ENCODE peak calls at places on chromosomes 12 and 14, in six cellular contexts. T, W, F, Z, A and J are unnamed samples.

GRCh38 chr14:75279739-75280447 is 1.3 kb downstream of the FOS start:
- DNase-seq in A (no peak), W (no peak), Z (no peak), T (no peak), F (no peak), J (no peak)

GRCh38 chr14:64060648-64061096 is 207.9 kb downstream of the SYNE2 start:
- DNase-seq in A (peak), W (peak), Z (peak), T (peak), F (no peak), J (peak)

GRCh38 chr14:72617391-72618011 is 276.4 kb downstream of the DPF3 start:
- DNase-seq in Z (no peak), T (peak), A (no peak), F (no peak), W (no peak), J (no peak)

GRCh38 chr14:35725934-35726333 is 83.2 kb downstream of the RALGAPA1 start:
- DNase-seq in T (no peak), F (no peak), Z (no peak), A (no peak), W (no peak), J (no peak)

GRCh38 chr12:132109741-132110140 is 34.4 kb downstream of the DDX51 start:
- DNase-seq in W (no peak), F (no peak), T (peak), Z (no peak), A (no peak), J (no peak)

GRCh38 chr12:46379352-46379751 is 6.8 kb upstream of the SLC38A2 start:
- DNase-seq in T (no peak), A (no peak), F (no peak), Z (no peak), W (no peak), J (no peak)

GRCh38 chr12:116726749-116727148 is 11.1 kb downstream of the SPRING1 start:
- DNase-seq in Z (no peak), T (peak), A (no peak), F (no peak), W (no peak), J (no peak)

GRCh38 chr12:94731733-94732360 is 81.5 kb upstream of the TMCC3 start:
- DNase-seq in A (no peak), Z (no peak), F (no peak), T (peak), W (no peak), J (no peak)

GRCh38 chr12:123036471-123037285 is 56.2 kb downstream of the ARL6IP4 start:
- DNase-seq in A (no peak), T (no peak), W (no peak), F (no peak), Z (peak), J (no peak)

GRCh38 chr12:115504241-115504941 is 773.1 kb downstream of the MED13L start:
- DNase-seq in T (no peak), A (no peak), Z (no peak), F (peak), W (no peak), J (peak)

GRCh38 chr14:96117101-96117897 is 78.1 kb downstream of the C14orf132 start:
- DNase-seq in W (no peak), F (no peak), A (no peak), T (no peak), Z (no peak), J (no peak)

GRCh38 chr12:71475280-71475679 is 35.7 kb downstream of the LGR5 start:
- DNase-seq in F (no peak), W (no peak), A (no peak), Z (no peak), T (no peak), J (no peak)

GRCh38 chr14:96592591-96593388 is 90.6 kb downstream of the PAPOLA start:
- DNase-seq in A (peak), F (no peak), T (peak), Z (peak), W (peak), J (no peak)

GRCh38 chr12:53761306-53761705 is 9.5 kb upstream of the CISTR start:
- DNase-seq in W (no peak), A (no peak), F (no peak), Z (no peak), T (no peak), J (no peak)

GRCh38 chr12:120141336-120141735 is 24.8 kb upstream of the RAB35 start:
- DNase-seq in F (no peak), W (no peak), Z (no peak), T (no peak), A (no peak), J (no peak)

GRCh38 chr12:100899301-100899700 is 104.7 kb downstream of the ANO4 start:
- DNase-seq in A (no peak), Z (no peak), F (no peak), T (peak), W (no peak), J (no peak)

GRCh38 chr14:40762177-40762576 is 844.5 kb upstream of the LRFN5 start:
- DNase-seq in Z (no peak), W (no peak), A (no peak), T (no peak), F (no peak), J (no peak)

GRCh38 chr14:22500954-22501353 is 88.1 kb downstream of the DAD1 start:
- DNase-seq in Z (no peak), T (no peak), A (no peak), F (no peak), W (no peak), J (no peak)

GRCh38 chr14:51448831-51449665 is 202.7 kb upstream of the FRMD6 start:
- DNase-seq in W (no peak), F (no peak), A (no peak), T (peak), Z (no peak), J (no peak)

GRCh38 chr14:43003845-43004244 is 1397.2 kb downstream of the LRFN5 start:
- DNase-seq in W (peak), F (no peak), T (no peak), Z (no peak), A (peak), J (peak)

GRCh38 chr12:116690016-116690709 is 47.7 kb downstream of the SPRING1 start:
- DNase-seq in T (no peak), W (no peak), A (no peak), F (no peak), Z (no peak), J (no peak)

GRCh38 chr12:76152161-76152807 is 67.8 kb upstream of the NAP1L1 start:
- DNase-seq in W (no peak), Z (no peak), T (no peak), F (peak), A (no peak), J (no peak)

GRCh38 chr12:19382111-19382526 is 57.2 kb upstream of the AEBP2 start:
- DNase-seq in T (peak), Z (no peak), W (peak), A (peak), F (peak), J (peak)

GRCh38 chr12:93191956-93192355 is 185.8 kb upstream of the NUDT4 start:
- DNase-seq in W (no peak), F (no peak), Z (no peak), T (no peak), A (no peak), J (no peak)

GRCh38 chr12:45204757-45205156 is 11.1 kb upstream of the ANO6 start:
- DNase-seq in W (no peak), Z (no peak), A (peak), F (no peak), T (no peak), J (peak)

GRCh38 chr12:64269161-64269560 is 47.1 kb upstream of the KICS2 start:
- DNase-seq in Z (no peak), A (no peak), T (no peak), W (no peak), F (no peak), J (no peak)

GRCh38 chr14:23481362-23481970 is 12.0 kb downstream of the NGDN start:
- DNase-seq in F (no peak), Z (peak), W (no peak), T (peak), A (no peak), J (peak)

GRCh38 chr14:61178226-61179060 is 102.7 kb downstream of the TMEM30B start:
- DNase-seq in W (peak), A (peak), F (no peak), T (peak), Z (no peak), J (no peak)

GRCh38 chr12:27973487-27973890 is 956 bp upstream of the PTHLH start:
- DNase-seq in T (no peak), F (no peak), W (peak), A (no peak), Z (no peak), J (no peak)

GRCh38 chr12:69024413-69024812 is 91.4 kb upstream of the CPM start:
- DNase-seq in W (peak), Z (no peak), A (no peak), T (no peak), F (no peak), J (no peak)

GRCh38 chr14:100070310-100070709 is 5.1 kb downstream of the EVL start:
- DNase-seq in W (no peak), T (no peak), Z (no peak), F (no peak), A (no peak), J (no peak)

GRCh38 chr12:91219511-91219910 is 36.9 kb upstream of the DCN start:
- DNase-seq in F (no peak), T (no peak), W (no peak), Z (no peak), A (no peak), J (no peak)

GRCh38 chr14:24297190-24297964 is 2.2 kb downstream of the DHRS1 start:
- DNase-seq in Z (no peak), F (no peak), W (peak), T (peak), A (peak), J (peak)

GRCh38 chr14:24080888-24081738 is 9.8 kb downstream of the CPNE6 start:
- DNase-seq in T (peak), Z (peak), W (peak), A (peak), F (no peak), J (peak)

GRCh38 chr12:9405861-9406563 is 197.8 kb upstream of the PZP start:
- DNase-seq in Z (no peak), F (no peak), T (no peak), A (no peak), W (no peak), J (no peak)

GRCh38 chr14:54175298-54175942 is 218.8 kb upstream of the BMP4 start:
- DNase-seq in A (peak), T (peak), Z (peak), W (peak), F (peak), J (peak)

GRCh38 chr14:54174437-54174836 is 217.8 kb upstream of the BMP4 start:
- DNase-seq in A (no peak), T (peak), Z (no peak), F (no peak), W (no peak), J (no peak)

GRCh38 chr14:54172562-54172961 is 215.9 kb upstream of the BMP4 start:
- DNase-seq in Z (no peak), W (no peak), A (no peak), F (no peak), T (no peak), J (no peak)

GRCh38 chr14:54172114-54172513 is 215.5 kb upstream of the BMP4 start:
- DNase-seq in F (no peak), T (no peak), W (no peak), Z (no peak), A (no peak), J (no peak)

GRCh38 chr14:54173782-54174181 is 217.2 kb upstream of the BMP4 start:
- DNase-seq in F (no peak), T (peak), A (no peak), Z (no peak), W (no peak), J (peak)
- TF ChIP-seq MYC in F (no peak), T (no peak), A (no peak), Z (no peak), W (no peak), J (no peak)

DNA sequence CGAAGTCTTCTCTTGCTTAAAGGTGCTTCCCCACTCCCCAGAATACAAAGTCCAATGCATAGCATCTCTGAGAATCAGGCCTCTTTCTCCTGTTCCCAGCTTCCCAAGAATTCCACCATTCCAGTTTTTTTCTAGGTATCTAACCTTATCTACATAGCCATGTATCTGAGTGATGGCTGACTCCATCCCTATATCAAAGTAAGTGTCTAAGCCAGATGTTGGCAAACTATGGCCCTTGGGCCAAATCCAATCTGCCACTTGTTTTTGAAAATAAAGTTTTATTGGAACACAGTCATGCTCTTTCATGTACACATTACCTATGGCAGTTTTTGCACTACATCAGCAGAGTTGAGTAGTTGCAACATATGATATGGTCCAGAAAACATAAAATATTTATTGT is 129.6 kb downstream of the LLPH start:
- DNase-seq in A (no peak), F (no peak), T (no peak), Z (no peak), W (no peak), J (no peak)
- TF ChIP-seq MYC in A (no peak), F (no peak), T (no peak), Z (no peak), W (no peak), J (no peak)

GRCh38 chr12:13093191-13093849 is 10.1 kb downstream of the GSG1 start:
- DNase-seq in F (no peak), T (no peak), W (no peak), Z (no peak), A (no peak), J (no peak)

GRCh38 chr12:13093850-13094225 is 9.6 kb downstream of the GSG1 start:
- DNase-seq in F (no peak), A (no peak), W (no peak), T (peak), Z (no peak), J (no peak)

GRCh38 chr12:13095266-13095995 is 8.0 kb downstream of the GSG1 start:
- DNase-seq in A (no peak), T (no peak), F (no peak), Z (no peak), W (no peak), J (peak)

GRCh38 chr12:13091831-13092230 is 11.6 kb downstream of the GSG1 start:
- DNase-seq in Z (no peak), A (no peak), F (no peak), W (no peak), T (no peak), J (no peak)

GRCh38 chr12:13094349-13094748 is 9.1 kb downstream of the GSG1 start:
- DNase-seq in T (peak), Z (no peak), F (no peak), A (no peak), W (no peak), J (peak)
- TF ChIP-seq MYC in T (no peak), Z (no peak), F (no peak), A (no peak), W (no peak), J (no peak)

DNA sequence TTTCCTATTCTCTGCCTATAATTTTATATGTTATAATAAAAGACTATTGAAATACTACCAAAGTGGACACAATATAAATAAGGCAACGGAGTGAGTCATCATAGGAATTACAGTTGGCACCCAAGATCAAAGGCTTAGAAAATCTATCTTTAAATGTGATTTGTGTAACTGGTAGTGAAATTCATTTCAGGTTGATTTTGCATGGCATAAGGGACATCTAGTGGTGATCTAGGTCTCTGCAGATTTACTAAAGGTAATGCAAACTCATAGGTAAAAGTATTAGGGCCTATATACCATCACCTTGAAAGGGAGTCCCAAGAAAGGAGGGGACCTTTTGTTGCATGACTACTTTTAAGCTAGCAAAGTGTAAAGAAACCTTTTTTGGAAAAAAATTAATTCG is 527.2 kb downstream of the NRXN3 start:
- DNase-seq in W (peak), Z (no peak), F (no peak), T (peak), A (peak), J (peak)
- TF ChIP-seq MYC in W (no peak), Z (no peak), F (no peak), T (no peak), A (no peak), J (no peak)

GRCh38 chr12:52310622-52311281 is 10.4 kb downstream of the KRT83 start:
- DNase-seq in T (no peak), A (no peak), F (no peak), Z (no peak), W (peak), J (no peak)

GRCh38 chr12:52305921-52306705 is 14.8 kb upstream of the KRT81 start:
- DNase-seq in Z (no peak), T (no peak), W (peak), A (no peak), F (no peak), J (peak)

GRCh38 chr12:52308807-52309425 is 12.3 kb downstream of the KRT83 start:
- DNase-seq in W (no peak), T (no peak), Z (no peak), A (no peak), F (no peak), J (no peak)

GRCh38 chr12:52311282-52311643 is 9.9 kb downstream of the KRT83 start:
- DNase-seq in A (no peak), Z (no peak), W (no peak), F (no peak), T (no peak), J (no peak)

GRCh38 chr12:52307836-52308806 is 13.1 kb downstream of the KRT83 start:
- DNase-seq in T (peak), W (peak), A (no peak), Z (peak), F (no peak), J (peak)
- TF ChIP-seq MYC in T (no peak), W (no peak), A (no peak), Z (no peak), F (no peak), J (no peak)

GRCh38 chr14:89841855-89842254 is 112.7 kb downstream of the EFCAB11 start:
- DNase-seq in A (no peak), Z (no peak), F (no peak), W (no peak), T (no peak), J (no peak)
- TF ChIP-seq MYC in A (no peak), Z (no peak), F (no peak), W (no peak), T (no peak), J (no peak)